ENCODE peak calls at places on chromosomes 4 and X, in seven cellular contexts. J is mammary epithelial cell; Q is left ventricle myocardium inferior; N is heart right ventricle; G is CD8-positive, alpha-beta T cell; A is neural progenitor cell; W is GM12878. X is an unnamed sample.
A peak's percentile ranks its signal among the peaks of the same experiment; 100 is the strongest.

GRCh38 chr4:26400140-26400539 is 79.3 kb downstream of the RBPJ start:
- DNase-seq in N (no peak), A (no peak), Q (no peak), G (no peak), J (no peak), W (no peak), X (no peak)

GRCh38 chr4:67366341-67366861 is 178.9 kb downstream of the CENPC start:
- DNase-seq in G (no peak), N (no peak), A (no peak), W (no peak), Q (no peak), J (no peak), X (no peak)

GRCh38 chr4:97139796-97140195 is 1003.5 kb downstream of the STPG2 start:
- DNase-seq in W (no peak), A (no peak), Q (no peak), N (no peak), G (no peak), J (no peak), X (no peak)

GRCh38 chr4:8836664-8837171 is 34.9 kb downstream of the HMX1 start:
- DNase-seq in G (no peak), N (no peak), W (no peak), J (no peak), Q (no peak), A (no peak), X (no peak)

GRCh38 chrX:105190252-105190853 is 30.1 kb downstream of the TEX13A start:
- DNase-seq in W (no peak), A (peak; percentile 10), Q (no peak), N (no peak), J (peak; percentile 22), G (no peak), X (no peak)

GRCh38 chr4:2073808-2074481 is 14.8 kb downstream of the NAT8L start:
- DNase-seq in J (no peak), G (no peak), W (no peak), Q (no peak), A (no peak), N (no peak), X (no peak)

GRCh38 chr4:78800965-78801364 is 24.8 kb downstream of the BMP2K start:
- DNase-seq in N (no peak), Q (no peak), A (no peak), G (no peak), J (no peak), W (no peak), X (no peak)

GRCh38 chrX:41381685-41382084 is 47.7 kb downstream of the DDX3X start:
- DNase-seq in N (no peak), W (no peak), A (peak; percentile 51), G (no peak), J (peak; percentile 83), Q (peak; percentile 20), X (peak; percentile 48)

GRCh38 chr4:73676881-73677323 is 56.7 kb upstream of the RASSF6 start:
- DNase-seq in J (peak; percentile 99), W (peak; percentile 19), G (no peak), N (no peak), A (no peak), Q (no peak), X (no peak)

GRCh38 chrX:19705196-19705769 is 182.1 kb downstream of the SH3KBP1 start:
- DNase-seq in A (no peak), N (no peak), G (no peak), W (no peak), J (no peak), Q (no peak), X (no peak)

GRCh38 chr4:92175250-92175649 is 128.5 kb upstream of the GRID2 start:
- DNase-seq in N (no peak), A (peak; percentile 19), J (no peak), Q (no peak), W (no peak), G (no peak), X (peak; percentile 5)

GRCh38 chrX:123959281-123960063 is 2.0 kb upstream of the STAG2 start:
- DNase-seq in N (peak; percentile 54), Q (peak; percentile 50), G (no peak), A (peak; percentile 39), W (no peak), J (peak; percentile 28), X (peak; percentile 61)

GRCh38 chr4:38320349-38320707 is 343.7 kb upstream of the KLF3 start:
- DNase-seq in Q (no peak), W (no peak), G (no peak), A (no peak), N (no peak), J (no peak), X (no peak)

GRCh38 chrX:74535633-74536141 is 78.7 kb downstream of the RLIM start:
- DNase-seq in G (peak; percentile 59), Q (peak; percentile 76), J (peak; percentile 68), A (peak; percentile 46), N (peak; percentile 71), W (no peak), X (peak; percentile 76)

GRCh38 chrX:3393581-3394111 is 47.2 kb upstream of the MXRA5 start:
- DNase-seq in N (no peak), W (no peak), G (no peak), A (no peak), Q (no peak), J (peak; percentile 9), X (no peak)

GRCh38 chrX:70139736-70140135 is 6.5 kb downstream of the IGBP1 start:
- DNase-seq in G (no peak), W (no peak), Q (no peak), J (no peak), N (no peak), A (no peak), X (no peak)

GRCh38 chrX:81355436-81355835 is 153.5 kb downstream of the SH3BGRL start:
- DNase-seq in N (no peak), A (no peak), J (no peak), Q (no peak), G (no peak), W (no peak), X (no peak)

GRCh38 chrX:110180928-110181310 is 137.0 kb downstream of the AMMECR1 start:
- DNase-seq in G (no peak), N (no peak), J (peak; percentile 22), W (no peak), Q (no peak), A (no peak), X (no peak)

GRCh38 chrX:77275392-77275791 is 171.8 kb upstream of the FGF16 start:
- DNase-seq in J (no peak), N (no peak), G (no peak), A (no peak), Q (no peak), W (no peak), X (no peak)

GRCh38 chr4:156476359-156476758 is 495.2 kb downstream of the PDGFC start:
- DNase-seq in G (no peak), J (peak; percentile 98), Q (no peak), W (no peak), A (no peak), N (no peak), X (no peak)

GRCh38 chr4:20532871-20533870 is 167.1 kb upstream of the PACRGL start:
- DNase-seq in Q (no peak), A (no peak), N (no peak), G (no peak), J (peak; percentile 1), W (no peak), X (no peak)

GRCh38 chrX:113699939-113700338 is 859.3 kb upstream of the AMOT start:
- DNase-seq in W (no peak), N (no peak), J (no peak), Q (no peak), G (no peak), A (no peak), X (no peak)

GRCh38 chr4:68373513-68373912 is 23.6 kb upstream of the YTHDC1 start:
- DNase-seq in G (peak; percentile 77), W (no peak), N (peak; percentile 79), Q (peak; percentile 78), A (peak; percentile 92), J (no peak), X (peak; percentile 54)

GRCh38 chrX:31570658-31571057 is 498.8 kb upstream of the FTHL17 start:
- DNase-seq in A (no peak), W (no peak), G (no peak), N (no peak), Q (no peak), J (no peak), X (no peak)

GRCh38 chrX:10025742-10026493 is 58.8 kb downstream of the CLDN34 start:
- DNase-seq in W (no peak), Q (no peak), G (no peak), A (no peak), J (no peak), N (no peak), X (no peak)
- H3K4me3 ChIP-seq in W (no peak overlapping the region), Q (no peak overlapping the region), G (no peak overlapping the region), A (no peak overlapping the region), J (no peak overlapping the region), N (no peak overlapping the region), X (no peak overlapping the region)

GRCh38 chr4:37066149-37066548 is 178.4 kb upstream of the NWD2 start:
- DNase-seq in G (no peak), A (no peak), J (no peak), W (no peak), Q (no peak), N (no peak), X (no peak)

GRCh38 chr4:37073226-37073840 is 171.2 kb upstream of the NWD2 start:
- DNase-seq in Q (no peak), A (no peak), J (no peak), N (no peak), W (peak; percentile 8), G (no peak), X (no peak)

GRCh38 chr4:37068580-37068979 is 176.0 kb upstream of the NWD2 start:
- DNase-seq in G (no peak), W (no peak), A (peak; percentile 59), J (no peak), N (no peak), Q (no peak), X (no peak)
- TF ChIP-seq CTCF in G (no peak), W (peak; percentile 13), A (peak; percentile 62), J (no peak), N (no peak), Q (no peak), X (no peak)

DNA sequence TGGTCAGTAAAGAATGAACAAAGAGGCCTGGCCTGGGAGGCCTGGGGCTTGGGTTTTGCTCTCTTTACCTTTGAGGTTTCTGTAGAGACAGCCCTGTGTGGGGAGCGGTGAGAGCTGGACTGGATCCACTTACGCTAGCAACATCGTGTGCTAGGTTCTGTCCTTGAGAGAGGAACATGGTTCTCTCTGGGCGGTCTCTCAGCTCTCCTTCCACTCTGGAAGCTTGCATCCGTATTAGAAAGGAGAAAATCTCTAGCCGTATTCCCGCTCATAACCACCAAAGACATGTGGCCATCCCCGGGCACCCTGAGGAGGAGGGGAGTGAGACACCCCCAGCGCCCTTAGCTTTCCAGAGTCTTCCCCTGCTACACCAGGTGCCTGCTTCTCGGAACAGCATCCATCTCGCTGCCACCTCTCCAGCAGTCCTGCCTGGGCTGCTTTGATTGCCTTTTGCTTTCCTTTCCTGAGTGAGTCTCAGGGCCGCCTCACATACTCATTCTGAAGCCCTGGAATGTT is 1.3 kb downstream of the TADA2B start:
- DNase-seq in G (no peak), W (no peak), N (no peak), A (peak; percentile 29), J (no peak), Q (no peak), X (no peak)
- H3K4me1 ChIP-seq in G (peaks cover 45% of the 10 kb centered on the region), W (peaks cover 27% of the 10 kb centered on the region), N (peaks cover 65% of the 10 kb centered on the region), A (peaks cover 8% of the 10 kb centered on the region), J (peaks cover 20% of the 10 kb centered on the region), Q (peaks cover 80% of the 10 kb centered on the region), X (peaks cover 33% of the 10 kb centered on the region)

DNA sequence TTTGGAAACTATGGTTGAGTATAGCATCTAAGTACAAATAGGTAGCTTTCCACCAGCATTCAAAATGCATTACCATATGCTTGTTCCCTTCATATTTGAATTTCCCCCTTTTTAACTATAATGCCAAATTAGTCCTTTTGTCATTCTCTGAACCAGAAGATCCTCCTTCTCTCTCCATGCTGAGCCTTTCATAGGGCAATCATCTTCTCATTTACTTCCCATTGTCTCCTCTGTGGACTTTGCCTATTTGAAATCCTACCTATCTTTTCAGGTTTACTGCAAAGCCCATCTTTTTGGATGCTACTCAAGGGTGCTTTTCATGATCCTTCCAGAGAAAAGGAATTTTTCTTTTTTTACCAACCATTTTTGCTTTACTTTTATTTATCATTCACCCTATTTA is 54.7 kb downstream of the DKK2 start:
- DNase-seq in G (no peak), W (no peak), A (peak; percentile 29), N (no peak), J (no peak), Q (no peak), X (no peak)
- H3K4me3 ChIP-seq in G (no peak overlapping the region), W (no peak overlapping the region), A (no peak overlapping the region), N (no peak overlapping the region), J (no peak overlapping the region), Q (no peak overlapping the region), X (no peak overlapping the region)

X was measured in mucosa of descending colon.